ENCODE peak calls at places on chromosomes 6 and 20, in six cellular contexts. Z is HT1080; U is GM04503; F is stimulated activated CD8-positive, alpha-beta memory T cell treated with anti-CD3 and anti-CD28 coated beads, Interleukin-7, amount 100 ng/mL, for 1 hour; K is GM12891; N is B cell. Q is an unnamed sample.

GRCh38 chr6:79570129-79570801 is 33.0 kb upstream of the LCA5 start:
- DNase-seq in F (no peak), Z (peak), U (no peak), N (no peak), K (no peak), Q (peak)

GRCh38 chr6:2760882-2761842 is 4.0 kb upstream of the WRNIP1 start:
- DNase-seq in N (no peak), U (no peak), Z (no peak), F (no peak), K (no peak), Q (no peak)

GRCh38 chr6:87914637-87915395 is 132.8 kb upstream of the SPACA1 start:
- DNase-seq in K (no peak), Z (no peak), F (no peak), U (no peak), N (no peak), Q (no peak)

GRCh38 chr6:87731818-87732661 is 30.0 kb upstream of the AKIRIN2 start:
- DNase-seq in U (peak), Z (peak), K (no peak), F (no peak), N (peak), Q (peak)

GRCh38 chr20:7758436-7758835 is 181.8 kb downstream of the HAO1 start:
- DNase-seq in N (no peak), F (no peak), K (no peak), U (no peak), Z (no peak), Q (no peak)

GRCh38 chr6:14072084-14072483 is 45.5 kb upstream of the CD83 start:
- DNase-seq in N (no peak), K (no peak), Z (peak), F (no peak), U (no peak), Q (no peak)

GRCh38 chr6:88124925-88125557 is 41.1 kb downstream of the CNR1 start:
- DNase-seq in U (no peak), K (no peak), Z (peak), N (no peak), F (no peak), Q (no peak)

GRCh38 chr6:3506751-3507388 is 50.0 kb upstream of the SLC22A23 start:
- DNase-seq in Z (no peak), K (no peak), N (no peak), U (no peak), F (no peak), Q (no peak)

GRCh38 chr6:144929262-144929661 is 644.1 kb downstream of the UTRN start:
- DNase-seq in Z (no peak), K (no peak), N (no peak), U (no peak), F (no peak), Q (no peak)

GRCh38 chr20:57392512-57393271 is 1.5 kb downstream of the RBM38 start:
- DNase-seq in N (peak), K (no peak), U (no peak), F (peak), Z (no peak), Q (no peak)

GRCh38 chr6:99802396-99803031 is 191.5 kb downstream of the MCHR2 start:
- DNase-seq in N (no peak), F (no peak), U (no peak), K (no peak), Z (no peak), Q (no peak)

GRCh38 chr6:170221052-170221752 is 69.7 kb downstream of the DLL1 start:
- DNase-seq in N (no peak), F (no peak), Z (no peak), K (no peak), U (no peak), Q (no peak)

GRCh38 chr6:44661221-44661609 is 273.7 kb downstream of the CDC5L start:
- DNase-seq in U (peak), F (no peak), K (no peak), Z (no peak), N (no peak), Q (peak)

GRCh38 chr6:25280617-25280990 is 1.4 kb downstream of the CARMIL1 start:
- DNase-seq in U (no peak), Z (no peak), N (peak), K (no peak), F (no peak), Q (no peak)

Q was measured in AG09309.